ENCODE peak calls at places on chromosomes 4 and X, in eight cellular contexts. One of them, this sample, is unnamed.
A peak's percentile ranks its signal among the peaks of the same experiment; 100 is the strongest.

GRCh38 chr4:28508649-28509048 is 1648.0 kb downstream of the STIM2 start:
- DNase-seq in AG04450: no peak
- DNase-seq in ecto neural progenitor cell: no peak
- DNase-seq in fibroblast of villous mesenchyme: no peak
- DNase-seq in ELF-1: no peak
- DNase-seq in HFF-Myc: no peak
- DNase-seq in lung: no peak
- DNase-seq in mucosa of descending colon: no peak
- DNase-seq in this sample: no peak

GRCh38 chrX:45771560-45772340 is 571.1 kb upstream of the DIPK2B start:
- DNase-seq in AG04450: peak; percentile 36
- DNase-seq in ecto neural progenitor cell: no peak
- DNase-seq in fibroblast of villous mesenchyme: peak; percentile 86
- DNase-seq in ELF-1: no peak
- DNase-seq in HFF-Myc: no peak
- DNase-seq in lung: no peak
- DNase-seq in mucosa of descending colon: peak; percentile 67
- DNase-seq in this sample: peak; percentile 63

GRCh38 chr4:79603681-79604080 is 195.7 kb upstream of the GK2 start:
- DNase-seq in AG04450: no peak
- DNase-seq in ecto neural progenitor cell: no peak
- DNase-seq in fibroblast of villous mesenchyme: no peak
- DNase-seq in ELF-1: no peak
- DNase-seq in HFF-Myc: no peak
- DNase-seq in lung: no peak
- DNase-seq in mucosa of descending colon: no peak
- DNase-seq in this sample: no peak

GRCh38 chr4:153641532-153641931 is 42.5 kb upstream of the TLR2 start:
- DNase-seq in AG04450: no peak
- DNase-seq in ecto neural progenitor cell: no peak
- DNase-seq in fibroblast of villous mesenchyme: no peak
- DNase-seq in ELF-1: no peak
- DNase-seq in HFF-Myc: no peak
- DNase-seq in lung: no peak
- DNase-seq in mucosa of descending colon: no peak
- DNase-seq in this sample: no peak

GRCh38 chrX:148495156-148495555 is 5.3 kb upstream of the AFF2 start:
- DNase-seq in AG04450: no peak
- DNase-seq in ecto neural progenitor cell: no peak
- DNase-seq in fibroblast of villous mesenchyme: no peak
- DNase-seq in ELF-1: no peak
- DNase-seq in HFF-Myc: no peak
- DNase-seq in lung: no peak
- DNase-seq in mucosa of descending colon: no peak
- DNase-seq in this sample: no peak

GRCh38 chrX:27767387-27767786 is 40.4 kb upstream of the MAGEB10 start:
- DNase-seq in AG04450: no peak
- DNase-seq in ecto neural progenitor cell: no peak
- DNase-seq in fibroblast of villous mesenchyme: no peak
- DNase-seq in ELF-1: no peak
- DNase-seq in HFF-Myc: no peak
- DNase-seq in lung: no peak
- DNase-seq in mucosa of descending colon: no peak
- DNase-seq in this sample: peak; percentile 28

GRCh38 chr4:71066737-71067716 is 73.6 kb downstream of the DCK start:
- DNase-seq in AG04450: no peak
- DNase-seq in ecto neural progenitor cell: no peak
- DNase-seq in fibroblast of villous mesenchyme: no peak
- DNase-seq in ELF-1: no peak
- DNase-seq in HFF-Myc: no peak
- DNase-seq in lung: no peak
- DNase-seq in mucosa of descending colon: no peak
- DNase-seq in this sample: no peak

GRCh38 chr4:119656986-119657635 is 28.5 kb upstream of the PDE5A start:
- DNase-seq in AG04450: no peak
- DNase-seq in ecto neural progenitor cell: no peak
- DNase-seq in fibroblast of villous mesenchyme: peak; percentile 54
- DNase-seq in ELF-1: no peak
- DNase-seq in HFF-Myc: no peak
- DNase-seq in lung: no peak
- DNase-seq in mucosa of descending colon: no peak
- DNase-seq in this sample: peak; percentile 90

GRCh38 chr4:118018381-118018780 is 15.9 kb upstream of the NDST3 start:
- DNase-seq in AG04450: no peak
- DNase-seq in ecto neural progenitor cell: no peak
- DNase-seq in fibroblast of villous mesenchyme: no peak
- DNase-seq in ELF-1: no peak
- DNase-seq in HFF-Myc: no peak
- DNase-seq in lung: no peak
- DNase-seq in mucosa of descending colon: no peak
- DNase-seq in this sample: no peak

GRCh38 chr4:184733654-184734524 is at the start of gene CENPU:
- DNase-seq in AG04450: peak; percentile 96
- DNase-seq in ecto neural progenitor cell: peak; percentile 99
- DNase-seq in fibroblast of villous mesenchyme: peak; percentile 98
- DNase-seq in ELF-1: peak; percentile 100
- DNase-seq in HFF-Myc: peak; percentile 97
- DNase-seq in lung: peak; percentile 95
- DNase-seq in mucosa of descending colon: peak; percentile 96
- DNase-seq in this sample: peak; percentile 99

GRCh38 chr4:26717332-26717731 is 133.4 kb downstream of the TBC1D19 start:
- DNase-seq in AG04450: peak; percentile 38
- DNase-seq in ecto neural progenitor cell: no peak
- DNase-seq in fibroblast of villous mesenchyme: peak; percentile 56
- DNase-seq in ELF-1: no peak
- DNase-seq in HFF-Myc: peak; percentile 33
- DNase-seq in lung: no peak
- DNase-seq in mucosa of descending colon: no peak
- DNase-seq in this sample: peak; percentile 75

GRCh38 chr4:189177130-189177529 is 763.5 kb upstream of the FRG1 start:
- DNase-seq in AG04450: no peak
- DNase-seq in ecto neural progenitor cell: no peak
- DNase-seq in fibroblast of villous mesenchyme: no peak
- DNase-seq in ELF-1: no peak
- DNase-seq in HFF-Myc: no peak
- DNase-seq in lung: no peak
- DNase-seq in mucosa of descending colon: no peak
- DNase-seq in this sample: no peak

GRCh38 chrX:45900751-45901150 is 644.5 kb downstream of the ZNF674 start:
- DNase-seq in AG04450: no peak
- DNase-seq in ecto neural progenitor cell: no peak
- DNase-seq in fibroblast of villous mesenchyme: peak; percentile 35
- DNase-seq in ELF-1: no peak
- DNase-seq in HFF-Myc: peak; percentile 29
- DNase-seq in lung: no peak
- DNase-seq in mucosa of descending colon: no peak
- DNase-seq in this sample: peak; percentile 20

GRCh38 chr4:189090174-189090814 is 850.4 kb upstream of the FRG1 start:
- DNase-seq in AG04450: no peak
- DNase-seq in ecto neural progenitor cell: no peak
- DNase-seq in fibroblast of villous mesenchyme: peak; percentile 42
- DNase-seq in ELF-1: peak; percentile 28
- DNase-seq in HFF-Myc: no peak
- DNase-seq in lung: no peak
- DNase-seq in mucosa of descending colon: no peak
- DNase-seq in this sample: no peak